ENCODE peak calls at places on chromosomes 16 and 17, in eight cellular contexts. T is HFFc6, K is GM23248, Y is non-pigmented ciliary epithelial cell, R is lower lobe of right lung, L is AG10803, V is colonic mucosa, W is MM.1S. A is an unnamed sample.

GRCh38 chr17:39729280-39729851 is 966 bp downstream of the MIEN1 start:
- DNase-seq in T (peak; percentile 8), K (peak; percentile 32), Y (no peak), R (no peak), L (no peak), V (no peak), W (no peak), A (no peak)

GRCh38 chr16:9772526-9772925 is 409.7 kb downstream of the GRIN2A start:
- DNase-seq in T (no peak), K (no peak), Y (no peak), R (no peak), L (no peak), V (no peak), W (no peak), A (no peak)

GRCh38 chr16:47470211-47470610 is 9.1 kb downstream of the PHKB start:
- DNase-seq in T (no peak), K (no peak), Y (no peak), R (no peak), L (no peak), V (no peak), W (no peak), A (no peak)

GRCh38 chr16:11570796-11571195 is 15.9 kb downstream of the LITAF start:
- DNase-seq in T (no peak), K (no peak), Y (no peak), R (no peak), L (no peak), V (no peak), W (no peak), A (no peak)

GRCh38 chr16:3009568-3010390 is 2.9 kb upstream of the CLDN9 start:
- DNase-seq in T (no peak), K (peak; percentile 42), Y (no peak), R (peak; percentile 88), L (no peak), V (no peak), W (no peak), A (no peak)

GRCh38 chr16:84370723-84371552 is 2.6 kb downstream of the ATP2C2 start:
- DNase-seq in T (no peak), K (no peak), Y (no peak), R (no peak), L (no peak), V (peak; percentile 57), W (no peak), A (no peak)

GRCh38 chr16:4176794-4177438 is 60.7 kb upstream of the ADCY9 start:
- DNase-seq in T (peak; percentile 50), K (peak; percentile 91), Y (no peak), R (no peak), L (peak; percentile 57), V (no peak), W (no peak), A (peak; percentile 68)

GRCh38 chr17:10233157-10233556 is 34.8 kb upstream of the GAS7 start:
- DNase-seq in T (no peak), K (peak; percentile 26), Y (no peak), R (no peak), L (peak; percentile 11), V (no peak), W (no peak), A (no peak)

GRCh38 chr17:64622931-64623654 is 39.0 kb downstream of the SMURF2 start:
- DNase-seq in T (peak; percentile 89), K (peak; percentile 91), Y (peak; percentile 65), R (no peak), L (peak; percentile 75), V (no peak), W (no peak), A (no peak)

GRCh38 chr17:78318407-78318806 is 41.5 kb downstream of the SOCS3 start:
- DNase-seq in T (no peak), K (no peak), Y (no peak), R (no peak), L (no peak), V (no peak), W (no peak), A (no peak)

GRCh38 chr16:54287758-54288591 is 1.4 kb upstream of the IRX3 start:
- DNase-seq in T (no peak), K (peak; percentile 24), Y (no peak), R (peak; percentile 66), L (no peak), V (no peak), W (no peak), A (no peak)

GRCh38 chr17:11330871-11331270 is 89.9 kb downstream of the SHISA6 start:
- DNase-seq in T (no peak), K (peak; percentile 1), Y (no peak), R (no peak), L (peak; percentile 1), V (no peak), W (no peak), A (no peak)

GRCh38 chr16:67278773-67279295 is 498 bp upstream of the PLEKHG4 start:
- DNase-seq in T (no peak), K (peak; percentile 49), Y (no peak), R (peak; percentile 68), L (no peak), V (peak; percentile 51), W (no peak), A (peak; percentile 78)

GRCh38 chr17:74042744-74043486 is 160.6 kb upstream of the RPL38 start:
- DNase-seq in T (peak; percentile 50), K (peak; percentile 99), Y (peak; percentile 38), R (no peak), L (peak; percentile 90), V (no peak), W (no peak), A (no peak)

GRCh38 chr17:38429476-38430100 is 1.3 kb downstream of the ARHGAP23 start:
- DNase-seq in T (no peak), K (peak; percentile 36), Y (no peak), R (no peak), L (no peak), V (no peak), W (no peak), A (no peak)

GRCh38 chr16:11005611-11005975 is 61.2 kb downstream of the CLEC16A start:
- DNase-seq in T (peak; percentile 31), K (peak; percentile 80), Y (no peak), R (no peak), L (peak; percentile 65), V (no peak), W (no peak), A (no peak)

GRCh38 chr16:68719993-68720489 is 17.1 kb upstream of the CDH1 start:
- DNase-seq in T (no peak), K (no peak), Y (no peak), R (no peak), L (no peak), V (no peak), W (no peak), A (peak; percentile 83)

GRCh38 chr17:44941712-44942331 is 5.8 kb downstream of the KIF18B start:
- DNase-seq in T (peak; percentile 12), K (no peak), Y (no peak), R (peak; percentile 22), L (no peak), V (no peak), W (no peak), A (no peak)

GRCh38 chr17:39926135-39926587 is 1.2 kb downstream of the ORMDL3 start:
- DNase-seq in T (no peak), K (peak; percentile 28), Y (no peak), R (no peak), L (no peak), V (no peak), W (peak; percentile 86), A (no peak)

GRCh38 chr17:48127371-48128051 is 19.9 kb downstream of the SNX11 start:
- DNase-seq in T (peak; percentile 15), K (peak; percentile 54), Y (no peak), R (no peak), L (peak; percentile 46), V (no peak), W (no peak), A (no peak)

GRCh38 chr17:65013613-65014391 is 42.7 kb downstream of the GNA13 start:
- DNase-seq in T (peak; percentile 81), K (peak; percentile 94), Y (peak; percentile 73), R (no peak), L (peak; percentile 89), V (no peak), W (no peak), A (peak; percentile 38)

GRCh38 chr17:74325743-74326379 is at the start of gene KIF19:
- DNase-seq in T (no peak), K (peak; percentile 35), Y (no peak), R (peak; percentile 55), L (no peak), V (peak; percentile 36), W (peak; percentile 39), A (peak; percentile 88)

GRCh38 chr17:45234641-45235040 is 13.0 kb downstream of the FMNL1 start:
- DNase-seq in T (no peak), K (no peak), Y (no peak), R (no peak), L (no peak), V (no peak), W (no peak), A (peak; percentile 60)

GRCh38 chr17:81210868-81211267 is 11.9 kb downstream of the CEP131 start:
- DNase-seq in T (no peak), K (no peak), Y (no peak), R (no peak), L (no peak), V (no peak), W (no peak), A (no peak)

GRCh38 chr16:27446721-27447120 is 44.7 kb downstream of the IL21R start:
- DNase-seq in T (no peak), K (no peak), Y (no peak), R (peak; percentile 45), L (no peak), V (no peak), W (no peak), A (no peak)

GRCh38 chr17:72333570-72333969 is 212.8 kb downstream of the SOX9 start:
- DNase-seq in T (no peak), K (no peak), Y (no peak), R (no peak), L (no peak), V (no peak), W (no peak), A (no peak)

GRCh38 chr17:14833201-14833773 is 431.8 kb downstream of the PMP22 start:
- DNase-seq in T (peak; percentile 74), K (peak; percentile 78), Y (peak; percentile 76), R (no peak), L (peak; percentile 81), V (no peak), W (no peak), A (no peak)

GRCh38 chr16:57647136-57647875 is 18.9 kb downstream of the ADGRG1 start:
- DNase-seq in T (no peak), K (peak; percentile 33), Y (no peak), R (no peak), L (no peak), V (no peak), W (no peak), A (no peak)

GRCh38 chr17:66466933-66467367 is 164.5 kb downstream of the PRKCA start:
- DNase-seq in T (peak; percentile 98), K (peak; percentile 98), Y (peak; percentile 99), R (no peak), L (peak; percentile 100), V (no peak), W (peak; percentile 24), A (no peak)

GRCh38 chr17:47913050-47913449 is 17.0 kb downstream of the SP2 start:
- DNase-seq in T (no peak), K (no peak), Y (no peak), R (no peak), L (no peak), V (no peak), W (no peak), A (no peak)

GRCh38 chr16:70571623-70572022 is 48.0 kb downstream of the SF3B3 start:
- DNase-seq in T (no peak), K (no peak), Y (no peak), R (no peak), L (no peak), V (no peak), W (no peak), A (no peak)

GRCh38 chr16:64254443-64255367 is 867.2 kb downstream of the CDH11 start:
- DNase-seq in T (no peak), K (no peak), Y (no peak), R (no peak), L (no peak), V (no peak), W (no peak), A (no peak)

GRCh38 chr16:57044931-57045693 is 47.3 kb upstream of the CPNE2 start:
- DNase-seq in T (no peak), K (no peak), Y (no peak), R (no peak), L (no peak), V (no peak), W (no peak), A (no peak)

GRCh38 chr17:27473748-27474609 is 17.7 kb downstream of the KSR1 start:
- DNase-seq in T (no peak), K (no peak), Y (no peak), R (peak; percentile 72), L (no peak), V (no peak), W (peak; percentile 57), A (peak; percentile 58)

A was measured in GM10248.